ENCODE peak calls at places on chromosomes 11 and 22, in four cellular contexts. J is GM12878, A is HepG2, W is H1. K is an unnamed sample.

GRCh38 chr22:32016081-32016480 is 27.0 kb upstream of the SLC5A1 start:
- DNase-seq in J (no peak), A (no peak), W (no peak), K (no peak)

GRCh38 chr11:27721505-27722116 is 21.4 kb upstream of the BDNF start:
- DNase-seq in J (no peak), A (no peak), W (peak; percentile 64), K (no peak)

GRCh38 chr11:65428578-65429068 is 6.0 kb downstream of the NEAT1 start:
- DNase-seq in J (no peak), A (no peak), W (no peak), K (no peak)

GRCh38 chr11:134360050-134360835 is 28.5 kb downstream of the GLB1L2 start:
- DNase-seq in J (no peak), A (peak; percentile 65), W (peak; percentile 98), K (peak; percentile 94)

GRCh38 chr22:19517171-19517500 is 7.1 kb downstream of the CLDN5 start:
- DNase-seq in J (no peak), A (no peak), W (no peak), K (no peak)

GRCh38 chr11:100812517-100812916 is 125.4 kb downstream of the ARHGAP42 start:
- DNase-seq in J (no peak), A (no peak), W (no peak), K (no peak)

GRCh38 chr11:76837696-76838421 is 22.9 kb upstream of the ACER3 start:
- DNase-seq in J (no peak), A (no peak), W (no peak), K (no peak)

GRCh38 chr11:78961186-78961782 is 386.6 kb upstream of the NARS2 start:
- DNase-seq in J (no peak), A (no peak), W (peak; percentile 56), K (no peak)

GRCh38 chr11:23732026-23732425 is 764.8 kb upstream of the LUZP2 start:
- DNase-seq in J (no peak), A (peak; percentile 43), W (no peak), K (no peak)

GRCh38 chr11:32122200-32122599 is 31.3 kb downstream of the RCN1 start:
- DNase-seq in J (no peak), A (no peak), W (no peak), K (no peak)

GRCh38 chr11:131077340-131077739 is 161.1 kb upstream of the SNX19 start:
- DNase-seq in J (no peak), A (no peak), W (no peak), K (no peak)

GRCh38 chr22:30453731-30454510 is 17.9 kb downstream of the SEC14L3 start:
- DNase-seq in J (no peak), A (no peak), W (no peak), K (no peak)

GRCh38 chr11:78638704-78639380 is 64.2 kb upstream of the NARS2 start:
- DNase-seq in J (no peak), A (no peak), W (peak; percentile 37), K (no peak)

GRCh38 chr22:38187413-38188212 is 6.0 kb upstream of the PLA2G6 start:
- DNase-seq in J (no peak), A (peak; percentile 56), W (no peak), K (no peak)

GRCh38 chr22:21446128-21446826 is 20.9 kb upstream of the TMEM191C start:
- DNase-seq in J (no peak), A (no peak), W (peak; percentile 43), K (no peak)

GRCh38 chr11:69545976-69546617 is 64.6 kb downstream of the LINC01488 start:
- DNase-seq in J (no peak), A (no peak), W (no peak), K (no peak)

GRCh38 chr22:42262964-42263363 is 7.5 kb downstream of the TCF20 start:
- DNase-seq in J (peak; percentile 24), A (no peak), W (no peak), K (no peak)

GRCh38 chr11:45470151-45471001 is 184.2 kb upstream of the SYT13 start:
- DNase-seq in J (no peak), A (no peak), W (no peak), K (no peak)

GRCh38 chr11:47611240-47611863 is 17.1 kb upstream of the C1QTNF4 start:
- DNase-seq in J (peak; percentile 42), A (no peak), W (no peak), K (no peak)

GRCh38 chr11:70587095-70587389 is 188.7 kb downstream of the CTTN start:
- DNase-seq in J (no peak), A (peak; percentile 38), W (no peak), K (no peak)

GRCh38 chr11:120747801-120748484 is 236.4 kb downstream of the GRIK4 start:
- DNase-seq in J (no peak), A (no peak), W (no peak), K (no peak)

GRCh38 chr11:10314199-10315072 is 9.6 kb downstream of the ADM start:
- DNase-seq in J (peak; percentile 66), A (peak; percentile 63), W (no peak), K (peak; percentile 47)

DNA sequence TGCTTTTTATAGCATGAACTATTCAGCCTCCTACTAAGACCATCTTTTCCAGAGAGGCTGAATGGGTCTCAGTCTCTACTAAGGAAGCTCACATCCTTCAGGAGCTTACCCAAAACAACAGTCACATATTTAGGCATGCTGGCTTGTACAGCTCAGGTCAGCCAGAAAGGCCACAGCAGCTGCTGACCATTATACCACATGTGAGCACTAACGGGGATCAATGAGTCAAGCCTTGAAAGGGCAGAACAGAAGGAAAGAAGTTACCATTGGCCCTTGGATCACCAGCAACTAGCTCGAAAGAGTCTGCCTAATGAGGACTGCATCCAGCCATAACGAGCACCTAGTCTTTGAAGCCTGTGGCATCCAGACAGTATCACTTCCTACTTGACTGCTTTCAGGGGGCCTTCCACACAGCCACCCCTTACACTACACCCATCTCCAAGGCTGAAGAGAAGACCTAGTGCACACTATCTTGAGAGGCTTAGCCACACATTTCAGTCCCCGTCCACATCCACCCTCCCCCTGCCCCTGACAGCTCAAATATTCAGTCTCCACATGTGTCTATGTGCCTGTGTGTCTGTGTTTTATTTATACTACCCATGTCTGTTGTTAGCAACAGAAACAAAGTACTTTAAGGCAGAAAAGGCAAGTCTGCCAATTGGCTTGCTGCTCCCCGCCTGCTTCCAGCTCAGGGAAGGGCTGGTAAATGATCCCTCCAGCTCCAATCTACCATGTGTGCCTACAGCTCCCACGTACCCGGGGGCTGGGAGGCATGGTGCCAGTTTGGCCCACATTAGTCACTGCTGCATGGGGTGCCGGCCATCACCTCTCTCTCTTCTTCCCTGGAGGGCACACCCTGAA is 95.5 kb downstream of the RPL27A start:
- DNase-seq in J (no peak), A (no peak), W (no peak), K (no peak)
- TF ChIP-seq SUZ12 in J (no peak), A (no peak), W (no peak), K (no peak)

GRCh38 chr22:46458525-46458924 is 78.9 kb downstream of the CELSR1 start:
- DNase-seq in J (no peak), A (no peak), W (no peak), K (no peak)

GRCh38 chr22:46459347-46460065 is 77.9 kb downstream of the CELSR1 start:
- DNase-seq in J (no peak), A (no peak), W (no peak), K (no peak)

GRCh38 chr22:46455453-46455852 is 82.0 kb downstream of the CELSR1 start:
- DNase-seq in J (no peak), A (no peak), W (no peak), K (no peak)

GRCh38 chr22:46456818-46457163 is 80.6 kb downstream of the CELSR1 start:
- DNase-seq in J (no peak), A (peak; percentile 25), W (no peak), K (no peak)

GRCh38 chr22:46457502-46458488 is 79.6 kb downstream of the CELSR1 start:
- DNase-seq in J (no peak), A (no peak), W (no peak), K (no peak)
- TF ChIP-seq SP1 in J (no peak), A (no peak), W (no peak), K (no peak)

GRCh38 chr11:4066960-4067359 is 27.6 kb upstream of the RRM1 start:
- DNase-seq in J (no peak), A (no peak), W (no peak), K (no peak)
- TF ChIP-seq SUZ12 in J (no peak), A (no peak), W (no peak), K (no peak)

DNA sequence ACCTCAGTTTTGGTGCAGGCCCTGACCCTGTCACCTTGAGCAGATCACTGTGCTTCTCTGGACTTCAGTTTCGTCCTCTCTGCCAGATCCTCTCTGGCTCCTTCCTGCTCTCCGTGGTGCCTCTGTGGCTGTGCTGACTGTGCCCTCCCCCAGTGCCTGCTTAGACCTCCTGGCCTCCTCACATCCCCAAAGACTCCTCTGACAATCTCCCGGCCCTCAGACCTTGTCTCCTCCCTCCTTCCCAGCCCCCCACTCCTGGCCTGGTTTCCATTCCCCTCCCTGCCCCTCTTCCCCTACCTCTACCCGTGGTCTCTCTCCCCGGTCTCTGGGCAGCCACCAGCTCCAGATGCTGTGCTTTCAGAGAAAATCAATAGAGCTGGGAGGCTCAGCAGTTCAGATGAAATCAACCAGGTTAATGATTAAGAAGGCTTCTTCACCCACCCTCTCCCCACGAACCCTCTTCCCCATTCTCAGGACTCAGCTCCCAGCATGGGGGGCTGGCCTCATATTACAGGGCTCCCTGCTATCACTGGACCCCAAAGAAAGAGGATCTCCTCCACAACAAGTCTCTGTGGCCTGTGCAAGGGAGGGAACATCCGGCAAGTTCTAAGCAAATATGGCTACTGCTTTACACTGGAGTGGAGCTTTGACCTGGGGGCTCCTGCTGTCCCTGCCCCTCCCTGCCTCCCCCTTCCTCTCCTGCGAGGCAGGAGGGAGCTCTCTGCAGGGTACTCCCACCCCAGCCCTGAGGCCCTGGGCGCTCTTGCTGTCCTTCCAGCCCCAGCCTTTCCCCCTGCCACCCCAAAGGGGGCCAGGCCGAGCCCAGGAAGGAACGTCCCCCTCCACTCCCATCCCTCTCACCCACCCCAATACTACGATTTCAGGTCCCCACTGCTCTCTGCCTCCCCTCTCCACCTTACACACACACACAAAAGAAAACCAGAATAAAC is 8.5 kb downstream of the BACE1-AS start:
- DNase-seq in J (no peak), A (peak; percentile 79), W (no peak), K (no peak)
- TF ChIP-seq SP1 in J (no peak), A (no peak), W (no peak), K (no peak)

DNA sequence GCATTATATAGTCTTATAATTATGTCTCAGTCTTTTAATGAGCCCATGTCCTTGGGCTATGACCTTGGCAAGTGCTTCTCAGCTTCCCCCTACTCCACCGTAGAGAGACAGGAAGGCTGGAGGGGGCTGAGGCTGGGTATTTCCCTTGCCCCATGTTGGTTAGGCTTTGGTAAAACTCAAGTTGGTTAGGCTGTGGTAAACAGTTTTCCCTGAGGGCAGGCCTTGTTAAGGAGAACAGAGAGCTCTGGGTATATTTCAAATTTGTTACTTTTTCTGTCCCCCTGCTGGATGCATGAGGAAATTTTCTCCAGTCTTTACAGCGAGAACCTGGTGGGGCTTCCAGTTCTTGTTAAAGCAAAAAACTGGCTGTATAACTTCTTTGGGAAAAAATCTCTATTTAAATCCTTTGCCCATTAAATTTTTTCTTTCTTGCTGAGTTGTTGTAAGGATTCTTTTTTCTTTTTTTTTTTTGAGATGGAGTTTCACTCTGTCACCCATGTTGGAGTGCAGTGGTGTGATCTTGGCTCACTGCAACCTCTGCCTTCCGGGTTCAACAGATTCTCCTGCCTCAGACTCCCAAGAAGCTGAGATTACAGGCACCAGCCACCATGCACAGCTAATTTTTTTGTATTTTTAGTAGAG is 12.2 kb upstream of the DCHS1 start:
- DNase-seq in J (peak; percentile 48), A (peak; percentile 41), W (no peak), K (peak; percentile 37)
- TF ChIP-seq SUZ12 in J (no peak), A (no peak), W (no peak), K (no peak)

K was measured in HEK293T.